ENCODE peak calls at places on chromosomes 13 and 19, in six cellular contexts. W is H1, K is tibial nerve, V is A549, S is stomach, M is K562. Q is an unnamed sample. For H3K4me1, the result is how much of the 10 kb centered on the place peaks cover.

GRCh38 chr19:31678421-31678820 is 329.2 kb upstream of the TSHZ3 start:
- DNase-seq in W (no peak), K (no peak), V (no peak), S (no peak), M (no peak), Q (no peak)

GRCh38 chr19:56692496-56692895 is 20.9 kb upstream of the ZNF835 start:
- DNase-seq in W (no peak), K (no peak), V (no peak), S (no peak), M (no peak), Q (no peak)

GRCh38 chr13:110503037-110503901 is 58.3 kb downstream of the RAB20 start:
- DNase-seq in W (no peak), K (no peak), V (no peak), S (no peak), M (peak), Q (no peak)

GRCh38 chr13:33931397-33931987 is 113.5 kb downstream of the RFC3 start:
- DNase-seq in W (no peak), K (no peak), V (peak), S (no peak), M (peak), Q (no peak)

GRCh38 chr13:110825516-110825915 is 89.4 kb downstream of the ANKRD10 start:
- DNase-seq in W (no peak), K (no peak), V (no peak), S (no peak), M (no peak), Q (no peak)

GRCh38 chr13:81760316-81760715 is 1419.4 kb upstream of the SPRY2 start:
- DNase-seq in W (no peak), K (no peak), V (no peak), S (no peak), M (no peak), Q (no peak)

GRCh38 chr13:109605846-109606245 is 180.5 kb downstream of the IRS2 start:
- DNase-seq in W (no peak), K (no peak), V (no peak), S (no peak), M (no peak), Q (no peak)

GRCh38 chr13:112978561-112979405 is 9.8 kb downstream of the MCF2L start:
- DNase-seq in W (no peak), K (no peak), V (no peak), S (no peak), M (no peak), Q (no peak)

GRCh38 chr19:38190061-38190460 is 34.0 kb downstream of the DPF1 start:
- DNase-seq in W (no peak), K (no peak), V (no peak), S (no peak), M (peak), Q (no peak)

GRCh38 chr13:42334329-42334706 is 62.4 kb downstream of the AKAP11 start:
- DNase-seq in W (peak), K (no peak), V (no peak), S (no peak), M (no peak), Q (no peak)

GRCh38 chr13:34162545-34162936 is 344.6 kb downstream of the RFC3 start:
- DNase-seq in W (no peak), K (no peak), V (no peak), S (no peak), M (no peak), Q (no peak)

GRCh38 chr19:54204767-54205468 is 4.3 kb downstream of the RPS9 start:
- DNase-seq in W (no peak), K (no peak), V (no peak), S (no peak), M (no peak), Q (no peak)

GRCh38 chr19:14494910-14495677 is 833 bp downstream of the GIPC1 start:
- DNase-seq in W (no peak), K (no peak), V (no peak), S (no peak), M (peak), Q (no peak)

GRCh38 chr13:74052402-74052928 is 81.7 kb downstream of the KLF12 start:
- DNase-seq in W (no peak), K (no peak), V (no peak), S (peak), M (no peak), Q (no peak)

GRCh38 chr13:66618702-66619101 is 611.4 kb downstream of the PCDH9 start:
- DNase-seq in W (no peak), K (no peak), V (peak), S (no peak), M (peak), Q (no peak)

GRCh38 chr13:32264407-32264806 is 50.8 kb downstream of the ZAR1L start:
- DNase-seq in W (no peak), K (peak), V (no peak), S (peak), M (no peak), Q (peak)

GRCh38 chr13:79401259-79402071 is 4.6 kb downstream of the RBM26 start:
- DNase-seq in W (no peak), K (no peak), V (no peak), S (no peak), M (no peak), Q (no peak)

GRCh38 chr13:44068169-44068568 is 188.5 kb downstream of the LACC1 start:
- DNase-seq in W (no peak), K (no peak), V (no peak), S (no peak), M (no peak), Q (no peak)

GRCh38 chr13:49292742-49293498 is 45.2 kb downstream of the CDADC1 start:
- DNase-seq in W (no peak), K (no peak), V (no peak), S (peak), M (peak), Q (no peak)

GRCh38 chr13:27053902-27054595 is 117.6 kb downstream of the USP12 start:
- DNase-seq in W (no peak), K (no peak), V (no peak), S (no peak), M (no peak), Q (no peak)

GRCh38 chr19:38952395-38953165 is 21.8 kb downstream of the MRPS12 start:
- DNase-seq in W (peak), K (no peak), V (peak), S (peak), M (no peak), Q (peak)

GRCh38 chr19:29837448-29837961 is 25.7 kb downstream of the CCNE1 start:
- DNase-seq in W (no peak), K (no peak), V (no peak), S (no peak), M (no peak), Q (no peak)

GRCh38 chr19:35901055-35901644 is 810 bp upstream of the NFKBID start:
- DNase-seq in W (no peak), K (no peak), V (no peak), S (no peak), M (no peak), Q (no peak)
- H3K4me1 ChIP-seq in W (under half), K (under half), V (under half), S (under half), M (under half), Q (under half)

DNA sequence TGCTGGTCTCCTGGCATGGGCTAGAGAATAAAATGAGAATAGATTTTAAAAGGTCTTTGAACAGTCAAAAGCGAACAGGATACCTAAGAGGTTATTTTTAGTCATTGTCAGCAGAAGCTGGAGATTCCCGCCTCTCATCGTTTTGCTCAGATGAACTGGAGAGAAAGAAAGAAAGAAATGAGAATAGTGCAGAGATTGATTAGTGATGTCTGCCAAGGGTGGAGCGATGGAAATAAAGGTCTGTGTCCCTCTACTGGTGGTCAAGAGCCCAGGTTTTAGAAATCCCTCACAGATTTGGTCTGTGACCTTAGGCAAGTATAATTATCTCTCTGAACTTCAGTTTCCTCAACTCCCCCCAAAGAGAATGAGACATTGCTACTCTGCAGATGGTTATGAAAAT is 5.4 kb downstream of the NCAN start:
- DNase-seq in W (no peak), K (no peak), V (peak), S (no peak), M (peak), Q (no peak)
- TF ChIP-seq CTCF in W (peak), K (no peak), V (no peak), S (no peak), M (peak), Q (no peak)

GRCh38 chr13:97308735-97309429 is 86.7 kb downstream of the MBNL2 start:
- DNase-seq in W (no peak), K (no peak), V (peak), S (no peak), M (no peak), Q (no peak)

GRCh38 chr13:97306646-97307045 is 84.5 kb downstream of the MBNL2 start:
- DNase-seq in W (no peak), K (no peak), V (no peak), S (no peak), M (no peak), Q (no peak)

GRCh38 chr13:97307096-97307495 is 85.0 kb downstream of the MBNL2 start:
- DNase-seq in W (no peak), K (no peak), V (no peak), S (no peak), M (no peak), Q (no peak)

GRCh38 chr13:97307544-97307881 is 85.4 kb downstream of the MBNL2 start:
- DNase-seq in W (no peak), K (no peak), V (no peak), S (no peak), M (no peak), Q (no peak)

DNA sequence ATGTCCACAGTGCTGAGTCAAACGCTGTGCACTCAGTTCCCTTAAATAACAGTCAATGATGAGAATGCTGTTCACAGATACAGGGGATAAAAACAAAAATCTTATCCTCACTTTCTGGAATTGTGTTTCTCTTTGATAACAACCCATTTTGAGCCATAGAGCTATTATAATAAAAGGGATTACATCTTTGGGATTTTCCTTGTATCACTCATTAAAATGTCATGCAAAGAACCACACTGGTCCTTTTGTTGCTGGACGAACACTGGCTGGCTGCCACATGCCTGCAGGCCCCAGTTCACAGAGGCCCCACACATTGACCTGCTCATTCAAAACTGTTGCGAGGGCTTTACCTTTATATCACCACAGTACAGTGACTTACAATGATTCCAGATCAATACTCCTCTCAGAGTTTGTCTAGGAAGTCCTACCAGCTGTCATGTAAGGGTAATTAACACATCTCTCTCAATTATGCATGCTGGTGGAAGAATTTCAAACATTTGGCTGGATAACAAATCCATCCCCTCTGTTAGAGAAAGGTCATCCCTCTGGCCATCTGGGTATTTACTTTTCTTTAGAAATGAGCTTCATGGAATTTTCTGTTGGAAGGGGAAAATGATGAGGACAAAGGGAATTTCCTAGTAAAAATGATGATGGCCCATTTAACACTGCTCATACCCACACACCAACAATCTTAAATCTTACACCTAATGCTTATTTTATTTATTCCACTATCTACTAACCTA is 85.9 kb downstream of the MBNL2 start:
- DNase-seq in W (no peak), K (peak), V (peak), S (no peak), M (no peak), Q (no peak)
- TF ChIP-seq EP300 in W (no peak), K (no peak), V (no peak), S (no peak), M (no peak), Q (no peak)

DNA sequence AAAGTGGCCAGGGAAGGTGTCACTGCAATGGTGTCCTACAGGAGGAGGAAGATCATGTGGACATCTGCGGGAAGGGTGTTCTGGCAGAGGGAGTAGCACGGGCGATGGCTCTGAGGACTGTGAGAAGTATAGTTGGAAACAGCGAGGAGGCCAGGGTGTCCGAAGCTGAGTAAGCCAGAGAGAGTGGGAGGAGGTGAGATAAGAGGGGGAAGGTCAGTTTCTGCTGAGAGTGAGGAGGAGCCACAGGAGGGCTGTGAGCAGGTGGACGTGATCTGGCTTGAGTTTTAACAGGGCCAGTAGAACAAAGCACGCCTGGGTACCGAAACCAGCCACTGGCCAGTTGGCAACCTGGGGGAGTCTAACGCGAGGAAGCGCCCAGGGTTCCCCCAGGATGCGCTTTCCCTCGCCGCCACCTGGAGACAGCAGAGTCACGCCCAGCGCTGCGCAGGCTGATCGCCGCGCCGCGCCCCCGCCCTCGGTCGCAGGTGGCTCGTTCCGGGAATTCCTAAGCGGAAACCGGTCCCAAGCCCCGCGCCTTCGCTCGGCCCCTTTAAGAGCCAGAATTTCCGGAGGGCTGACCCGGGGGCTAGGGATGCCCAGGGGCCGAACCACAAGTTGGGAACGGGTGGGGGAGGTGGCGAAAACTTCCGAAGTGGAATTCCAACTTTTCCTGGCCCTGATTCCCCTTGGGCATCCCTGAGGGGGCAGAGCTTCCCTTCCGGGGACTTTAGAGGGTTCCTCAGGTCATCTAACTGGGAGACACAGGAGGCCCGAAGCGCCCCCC is 1.1 kb upstream of the LSR start:
- DNase-seq in W (peak), K (no peak), V (peak), S (peak), M (peak), Q (peak)
- H3K4me1 ChIP-seq in W (under half), K (under half), V (under half), S (under half), M (under half), Q (under half)

GRCh38 chr19:50255115-50255514 is 51.7 kb downstream of the MYH14 start:
- DNase-seq in W (no peak), K (no peak), V (no peak), S (no peak), M (peak), Q (no peak)
- TF ChIP-seq CTCF in W (peak), K (no peak), V (no peak), S (no peak), M (peak), Q (no peak)

Q was measured in transverse colon.